ENCODE peak calls at places on chromosomes 1 and 21, in seven cellular contexts. C, B, F, Y, P, M and O are unnamed samples.
A peak's percentile ranks its signal among the peaks of the same experiment; 100 is the strongest.

GRCh38 chr1:14681182-14681581 is 82.7 kb downstream of the KAZN start:
- DNase-seq in C (no peak), B (no peak), F (no peak), Y (no peak), P (no peak), M (no peak), O (no peak)

GRCh38 chr1:41622859-41623732 is 138.6 kb upstream of the EDN2 start:
- DNase-seq in C (no peak), B (no peak), F (no peak), Y (no peak), P (no peak), M (no peak), O (no peak)

GRCh38 chr21:16667395-16667794 is 845.4 kb upstream of the CXADR start:
- DNase-seq in C (no peak), B (no peak), F (no peak), Y (no peak), P (no peak), M (no peak), O (no peak)

GRCh38 chr1:226457307-226457712 is 49.4 kb upstream of the PARP1 start:
- DNase-seq in C (no peak), B (no peak), F (no peak), Y (peak; percentile 11), P (peak; percentile 43), M (peak; percentile 9), O (no peak)

GRCh38 chr1:208524376-208524775 is 280.2 kb upstream of the PLXNA2 start:
- DNase-seq in C (no peak), B (no peak), F (no peak), Y (no peak), P (no peak), M (no peak), O (no peak)

GRCh38 chr21:39454949-39455668 is 3.3 kb downstream of the SH3BGR start:
- DNase-seq in C (no peak), B (no peak), F (no peak), Y (no peak), P (no peak), M (no peak), O (no peak)

GRCh38 chr1:203704120-203704519 is 60.9 kb upstream of the LAX1 start:
- DNase-seq in C (peak; percentile 31), B (no peak), F (no peak), Y (no peak), P (no peak), M (no peak), O (no peak)

GRCh38 chr1:208178091-208178529 is 66.1 kb downstream of the PLXNA2 start:
- DNase-seq in C (peak; percentile 51), B (no peak), F (no peak), Y (no peak), P (no peak), M (no peak), O (no peak)

GRCh38 chr21:25501996-25502665 is 105.2 kb downstream of the MRPL39 start:
- DNase-seq in C (no peak), B (no peak), F (no peak), Y (peak; percentile 38), P (no peak), M (no peak), O (no peak)

GRCh38 chr1:108865316-108865910 is 8.5 kb upstream of the AKNAD1 start:
- DNase-seq in C (peak; percentile 46), B (no peak), F (no peak), Y (no peak), P (no peak), M (no peak), O (no peak)

GRCh38 chr1:197222025-197222685 is 45.9 kb upstream of the CRB1 start:
- DNase-seq in C (no peak), B (no peak), F (no peak), Y (no peak), P (no peak), M (no peak), O (no peak)

GRCh38 chr1:231357831-231358354 is 19.8 kb downstream of the SPRTN start:
- DNase-seq in C (peak; percentile 79), B (no peak), F (peak; percentile 63), Y (peak; percentile 2), P (peak; percentile 69), M (no peak), O (no peak)

GRCh38 chr1:40824591-40825429 is 37.4 kb downstream of the CITED4 start:
- DNase-seq in C (peak; percentile 31), B (no peak), F (no peak), Y (no peak), P (no peak), M (no peak), O (no peak)

GRCh38 chr1:243397613-243398321 is 141.9 kb downstream of the SDCCAG8 start:
- DNase-seq in C (no peak), B (no peak), F (no peak), Y (no peak), P (no peak), M (no peak), O (no peak)